ENCODE peak calls at places on chromosomes 12 and 14, in four cellular contexts. Z is testis, H is mammary epithelial cell, T is PC-3. J is an unnamed sample.

GRCh38 chr14:42715316-42715715 is 1108.6 kb downstream of the LRFN5 start:
- DNase-seq in H (no peak), T (peak; percentile 69), Z (no peak), J (no peak)

GRCh38 chr12:93526786-93527428 is 45.6 kb upstream of the SOCS2 start:
- DNase-seq in Z (no peak), H (peak; percentile 75), T (peak; percentile 95), J (no peak)

GRCh38 chr12:27293463-27293862 is 39.2 kb upstream of the BMAL2 start:
- DNase-seq in H (no peak), T (no peak), Z (peak; percentile 72), J (no peak)

GRCh38 chr12:131011165-131012079 is 57.7 kb downstream of the ADGRD1 start:
- DNase-seq in Z (no peak), H (no peak), T (no peak), J (no peak)

GRCh38 chr12:7303230-7303629 is 642 bp upstream of the ACSM4 start:
- DNase-seq in T (no peak), Z (no peak), H (no peak), J (no peak)

GRCh38 chr14:63542231-63542999 is 762 bp downstream of the PPP2R5E start:
- DNase-seq in H (peak; percentile 34), Z (peak; percentile 26), T (peak; percentile 15), J (peak; percentile 30)

GRCh38 chr12:48002179-48002601 is 2.1 kb downstream of the COL2A1 start:
- DNase-seq in Z (no peak), T (no peak), H (peak; percentile 12), J (no peak)

GRCh38 chr12:111446044-111446581 is 40.4 kb downstream of the SH2B3 start:
- DNase-seq in T (no peak), Z (no peak), H (no peak), J (peak; percentile 68)

GRCh38 chr12:68899251-68899771 is 33.7 kb downstream of the CPM start:
- DNase-seq in Z (peak; percentile 88), H (peak; percentile 67), T (peak; percentile 62), J (no peak)

GRCh38 chr12:89470741-89471504 is 53.7 kb downstream of the GALNT4 start:
- DNase-seq in Z (no peak), T (peak; percentile 80), H (peak; percentile 21), J (no peak)

GRCh38 chr12:95721320-95721719 is 69.2 kb downstream of the NTN4 start:
- DNase-seq in Z (no peak), H (peak; percentile 71), T (peak; percentile 16), J (no peak)

GRCh38 chr14:97077253-97077653 is 280.1 kb downstream of the VRK1 start:
- DNase-seq in H (peak; percentile 19), Z (peak; percentile 31), T (peak; percentile 97), J (peak; percentile 79)

GRCh38 chr12:93938317-93938716 is 210.1 kb upstream of the PLXNC1 start:
- DNase-seq in Z (no peak), H (no peak), T (no peak), J (no peak)

GRCh38 chr14:71693373-71693772 is 238.9 kb upstream of the RGS6 start:
- DNase-seq in H (no peak), Z (no peak), T (no peak), J (no peak)

GRCh38 chr12:40970320-40970907 is 217.7 kb upstream of the PDZRN4 start:
- DNase-seq in Z (no peak), T (peak; percentile 61), H (no peak), J (no peak)

GRCh38 chr12:6764011-6764828 is 1.9 kb upstream of the PTMS start:
- DNase-seq in H (peak; percentile 95), T (peak; percentile 92), Z (peak; percentile 92), J (peak; percentile 96)

DNA sequence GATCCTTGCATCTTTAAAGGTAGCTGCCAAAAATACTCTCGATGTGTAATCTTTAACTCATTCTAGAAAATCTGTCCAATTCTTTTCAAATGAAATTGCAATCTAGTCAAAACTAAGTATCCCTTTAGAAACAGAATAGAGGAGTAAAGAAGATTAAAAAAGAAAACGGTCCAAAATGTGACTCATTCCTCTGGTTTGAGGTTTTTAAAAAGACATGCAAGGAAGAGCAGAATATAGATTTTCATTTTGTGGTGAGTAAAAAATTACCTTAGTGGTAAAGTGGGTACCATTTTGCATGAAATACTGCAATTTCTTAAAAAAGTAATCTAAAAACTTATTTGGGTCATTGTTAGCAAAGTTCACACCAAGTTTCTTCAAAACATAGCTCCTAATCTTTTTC is 108.4 kb downstream of the BRMS1L start:
- DNase-seq in H (no peak), T (no peak), Z (no peak), J (no peak)
- TF ChIP-seq CTCF in H (no peak), T (no peak), Z (no peak), J (no peak)

DNA sequence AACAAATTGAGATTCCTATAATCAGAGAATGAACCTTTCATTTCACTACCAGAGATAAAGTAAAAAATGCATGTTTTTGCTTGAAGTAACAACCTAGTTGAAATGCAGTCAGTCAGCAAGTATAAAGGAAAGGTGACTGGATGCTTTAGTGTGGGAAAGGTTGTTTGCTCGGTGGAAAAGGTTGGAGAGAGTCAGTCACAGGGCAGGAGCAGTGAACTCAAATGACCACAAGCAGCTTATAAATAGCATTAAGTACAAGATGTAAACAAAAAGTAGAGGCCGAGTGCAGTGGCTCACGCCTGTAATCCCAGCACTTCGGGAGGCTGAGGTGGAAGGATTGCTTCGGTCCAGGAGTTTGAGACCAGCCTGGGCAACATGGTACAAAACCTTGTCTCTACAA is 98.1 kb upstream of the FGD4 start:
- DNase-seq in T (no peak), H (no peak), Z (no peak), J (no peak)
- H3K4me1 ChIP-seq in T (no peaks in the 10 kb centered on the region), H (no peaks in the 10 kb centered on the region), Z (no peaks in the 10 kb centered on the region), J (no peaks in the 10 kb centered on the region)

GRCh38 chr12:38159591-38160317 is 156.8 kb upstream of the ALG10B start:
- DNase-seq in H (no peak), Z (no peak), T (no peak), J (no peak)

GRCh38 chr12:38157274-38157932 is 159.2 kb upstream of the ALG10B start:
- DNase-seq in H (no peak), T (no peak), Z (no peak), J (no peak)

GRCh38 chr12:38159092-38159551 is 157.5 kb upstream of the ALG10B start:
- DNase-seq in Z (no peak), T (no peak), H (no peak), J (no peak)

GRCh38 chr12:38157933-38158401 is 158.6 kb upstream of the ALG10B start:
- DNase-seq in Z (no peak), H (no peak), T (no peak), J (no peak)

DNA sequence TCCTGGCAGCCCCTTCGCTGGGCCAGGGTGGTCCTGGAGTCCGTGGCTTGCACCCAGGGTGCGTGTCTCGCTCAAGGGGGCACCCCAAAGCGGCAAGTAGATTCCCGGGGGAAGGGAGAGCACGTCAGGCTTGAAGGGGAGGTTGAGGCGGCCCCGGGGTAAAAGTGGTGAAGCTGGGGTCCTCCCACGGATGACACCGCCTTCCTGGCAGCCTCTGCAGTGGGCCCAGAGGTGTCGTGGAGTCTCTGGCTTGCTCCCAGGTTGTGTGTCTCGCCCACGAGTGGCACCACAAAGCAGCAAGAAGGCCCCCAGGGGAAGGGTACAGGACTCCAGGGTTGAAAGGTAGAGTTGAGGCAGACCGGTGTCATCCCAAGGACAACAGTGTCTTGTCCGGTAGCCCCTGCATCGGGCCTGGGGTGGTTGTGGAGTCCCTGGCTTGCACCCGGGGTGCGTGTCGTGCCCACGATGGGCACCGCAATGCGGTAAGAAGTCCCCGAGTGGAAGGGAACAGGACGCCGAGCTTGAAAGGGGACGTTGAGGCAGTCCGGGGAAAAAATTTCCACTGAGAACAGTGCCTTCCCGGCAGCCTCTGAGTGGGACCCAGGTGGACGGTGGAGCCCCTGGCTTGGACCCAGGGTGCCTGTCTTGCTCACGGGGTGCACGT is 158.0 kb upstream of the ALG10B start:
- DNase-seq in T (no peak), Z (no peak), H (no peak), J (no peak)
- H3K9me3 ChIP-seq in T (no peaks in the 10 kb centered on the region), Z (no peaks in the 10 kb centered on the region), H (no peaks in the 10 kb centered on the region), J (no peaks in the 10 kb centered on the region)

DNA sequence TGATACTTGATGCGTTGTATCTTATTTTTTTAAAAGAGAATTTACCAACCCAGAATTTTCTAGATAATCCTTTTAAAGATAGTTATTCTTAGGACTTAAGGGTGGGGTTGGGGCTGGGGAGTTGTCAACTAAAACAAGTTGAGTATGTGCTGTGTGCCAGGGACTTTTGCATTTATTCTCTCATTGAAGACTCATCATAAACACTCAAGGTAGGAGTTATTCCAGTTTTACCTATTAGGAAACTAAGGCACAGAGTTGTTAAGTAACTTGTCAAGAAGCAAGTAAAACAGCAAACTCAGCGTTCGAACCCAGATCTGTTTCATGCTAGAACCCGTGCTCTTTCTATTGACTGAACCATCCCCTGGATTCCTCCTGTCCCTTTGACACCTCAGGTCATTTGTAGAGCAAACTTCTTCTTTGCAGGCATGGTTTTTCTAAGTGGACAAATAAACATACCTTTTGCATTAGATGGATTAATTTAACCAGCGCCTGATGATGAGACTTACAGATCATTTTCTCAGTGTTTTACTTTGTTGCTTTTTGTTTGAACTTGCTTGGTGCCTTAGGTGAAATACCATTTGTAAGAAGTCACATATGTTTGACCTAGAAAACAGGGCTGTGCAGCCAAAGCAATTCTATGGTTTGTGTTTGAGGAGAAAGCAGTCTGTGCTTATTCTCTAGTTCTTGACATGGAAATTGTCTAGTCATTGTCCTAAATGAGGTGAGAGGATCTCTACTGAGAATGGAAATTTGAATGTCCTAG is 110.9 kb downstream of the DIP2B start:
- DNase-seq in H (peak; percentile 90), T (peak; percentile 46), Z (no peak), J (no peak)
- TF ChIP-seq CTCF in H (no peak), T (no peak), Z (no peak), J (no peak)

DNA sequence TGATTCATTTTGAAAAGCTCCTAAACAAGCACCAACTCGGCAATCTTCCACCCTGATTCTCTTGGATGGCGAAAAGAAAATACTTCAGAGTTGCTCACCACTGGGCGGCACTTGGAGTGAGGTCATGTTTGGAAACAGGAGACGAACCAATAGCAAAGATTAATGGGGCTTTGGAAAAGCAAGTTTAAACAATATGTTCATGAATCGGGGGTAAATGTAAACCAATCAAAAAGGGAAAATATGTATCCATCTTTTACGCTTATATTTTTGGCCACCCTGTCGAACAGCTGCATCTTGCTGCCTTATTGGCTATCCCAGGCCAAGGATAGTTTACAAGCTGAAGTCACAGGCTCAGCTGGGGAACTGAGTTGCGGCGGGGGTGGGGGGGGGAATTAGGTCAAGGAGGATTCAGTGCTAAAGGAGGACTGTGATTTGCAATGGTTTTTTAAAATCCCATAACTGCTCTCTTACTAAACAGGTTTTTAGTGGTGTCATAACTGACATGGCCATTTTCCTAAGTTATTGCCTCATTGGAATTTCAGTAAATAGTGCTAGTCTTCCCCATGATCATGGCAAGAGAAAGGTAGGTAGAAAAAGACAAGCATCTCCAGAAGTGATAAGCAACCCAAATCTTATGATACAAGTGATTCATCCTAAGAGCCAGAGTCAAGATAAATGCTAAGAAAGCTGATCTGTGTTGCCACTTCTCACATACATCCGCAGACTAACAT is 210.6 kb downstream of the PHLDA1 start:
- DNase-seq in H (peak; percentile 79), Z (no peak), T (peak; percentile 65), J (no peak)
- H3K4me1 ChIP-seq in H (peaks cover 52% of the 10 kb centered on the region), Z (no peaks in the 10 kb centered on the region), T (peaks cover 50% of the 10 kb centered on the region), J (peaks cover 26% of the 10 kb centered on the region)

GRCh38 chr12:3705349-3705675 is 47.6 kb downstream of the CRACR2A start:
- DNase-seq in Z (no peak), T (no peak), H (no peak), J (no peak)
- H3K9me3 ChIP-seq in Z (no peaks in the 10 kb centered on the region), T (no peaks in the 10 kb centered on the region), H (no peaks in the 10 kb centered on the region), J (no peaks in the 10 kb centered on the region)

GRCh38 chr14:49828640-49829039 is 23.9 kb downstream of the NEMF start:
- DNase-seq in Z (no peak), T (no peak), H (no peak), J (no peak)
- TF ChIP-seq CTCF in Z (no peak), T (no peak), H (no peak), J (no peak)